ENCODE peak calls at places on chromosomes 11 and 22, in five cellular contexts. One of them, this sample, is unnamed.

GRCh38 chr11:131999084-131999483 is 628.7 kb downstream of the NTM start:
- DNase-seq in psoas muscle: no peak
- DNase-seq in spleen: no peak
- DNase-seq in PC-3: no peak
- DNase-seq in IMR-90: no peak
- DNase-seq in this sample: no peak

GRCh38 chr11:111793863-111794262 is 27.7 kb upstream of the PPP2R1B start:
- DNase-seq in IMR-90: peak; percentile 47
- DNase-seq in PC-3: peak; percentile 54
- DNase-seq in spleen: no peak
- DNase-seq in psoas muscle: peak; percentile 41
- DNase-seq in this sample: no peak

GRCh38 chr11:69149646-69150045 is 6.1 kb upstream of the SMIM38 start:
- DNase-seq in spleen: peak; percentile 52
- DNase-seq in psoas muscle: no peak
- DNase-seq in PC-3: no peak
- DNase-seq in IMR-90: no peak
- DNase-seq in this sample: no peak

GRCh38 chr22:17817079-17817478 is 42.8 kb upstream of the BID start:
- DNase-seq in spleen: no peak
- DNase-seq in IMR-90: no peak
- DNase-seq in psoas muscle: no peak
- DNase-seq in PC-3: no peak
- DNase-seq in this sample: no peak

GRCh38 chr22:37599161-37599560 is 9.5 kb upstream of the GGA1 start:
- DNase-seq in IMR-90: no peak
- DNase-seq in PC-3: peak; percentile 8
- DNase-seq in psoas muscle: no peak
- DNase-seq in spleen: no peak
- DNase-seq in this sample: no peak

GRCh38 chr11:8205566-8205965 is 36.7 kb upstream of the RIC3 start:
- DNase-seq in PC-3: no peak
- DNase-seq in IMR-90: no peak
- DNase-seq in psoas muscle: no peak
- DNase-seq in spleen: no peak
- DNase-seq in this sample: peak; percentile 14

GRCh38 chr11:20158597-20159257 is 1.5 kb downstream of the DBX1 start:
- DNase-seq in IMR-90: peak; percentile 50
- DNase-seq in spleen: no peak
- DNase-seq in psoas muscle: peak; percentile 44
- DNase-seq in PC-3: peak; percentile 44
- DNase-seq in this sample: peak; percentile 94

GRCh38 chr11:133078591-133079179 is 453.6 kb downstream of the OPCML start:
- DNase-seq in spleen: no peak
- DNase-seq in PC-3: peak; percentile 64
- DNase-seq in psoas muscle: peak; percentile 18
- DNase-seq in IMR-90: peak; percentile 20
- DNase-seq in this sample: peak; percentile 90

GRCh38 chr11:122343247-122343646 is 227.2 kb upstream of the BLID start:
- DNase-seq in spleen: no peak
- DNase-seq in psoas muscle: no peak
- DNase-seq in IMR-90: no peak
- DNase-seq in PC-3: no peak
- DNase-seq in this sample: no peak

GRCh38 chr11:122344281-122344680 is 228.3 kb upstream of the BLID start:
- DNase-seq in IMR-90: peak; percentile 94
- DNase-seq in psoas muscle: no peak
- DNase-seq in spleen: no peak
- DNase-seq in PC-3: peak; percentile 63
- DNase-seq in this sample: no peak

GRCh38 chr11:122354029-122354697 is 238.1 kb upstream of the BLID start:
- DNase-seq in PC-3: no peak
- DNase-seq in psoas muscle: no peak
- DNase-seq in IMR-90: no peak
- DNase-seq in spleen: no peak
- DNase-seq in this sample: no peak

GRCh38 chr11:122348658-122349451 is 232.8 kb upstream of the BLID start:
- DNase-seq in PC-3: no peak
- DNase-seq in psoas muscle: no peak
- DNase-seq in spleen: no peak
- DNase-seq in IMR-90: no peak
- DNase-seq in this sample: no peak
- H3K4me3 ChIP-seq in PC-3: no peak overlapping the region
- H3K4me3 ChIP-seq in psoas muscle: no peak overlapping the region
- H3K4me3 ChIP-seq in spleen: no peak overlapping the region
- H3K4me3 ChIP-seq in IMR-90: no peak overlapping the region
- H3K4me3 ChIP-seq in this sample: no peak overlapping the region

GRCh38 chr11:2694995-2695939 is 4.5 kb downstream of the KCNQ1OT1 start:
- DNase-seq in IMR-90: no peak
- DNase-seq in spleen: peak; percentile 40
- DNase-seq in psoas muscle: no peak
- DNase-seq in PC-3: no peak
- DNase-seq in this sample: peak; percentile 23
- H3K4me1 ChIP-seq in IMR-90: peaks cover 3% of the 10 kb centered on the region
- H3K4me1 ChIP-seq in spleen: peaks cover 74% of the 10 kb centered on the region
- H3K4me1 ChIP-seq in psoas muscle: peaks cover 17% of the 10 kb centered on the region
- H3K4me1 ChIP-seq in PC-3: peaks cover 10% of the 10 kb centered on the region
- H3K4me1 ChIP-seq in this sample: peaks cover 21% of the 10 kb centered on the region

GRCh38 chr11:128481135-128481534 is 106.2 kb downstream of the ETS1 start:
- DNase-seq in psoas muscle: no peak
- DNase-seq in spleen: no peak
- DNase-seq in PC-3: no peak
- DNase-seq in IMR-90: peak; percentile 93
- DNase-seq in this sample: no peak

GRCh38 chr11:128482092-128482491 is 105.3 kb downstream of the ETS1 start:
- DNase-seq in IMR-90: no peak
- DNase-seq in psoas muscle: no peak
- DNase-seq in PC-3: no peak
- DNase-seq in spleen: no peak
- DNase-seq in this sample: no peak

GRCh38 chr11:128483211-128483788 is 104.1 kb downstream of the ETS1 start:
- DNase-seq in PC-3: no peak
- DNase-seq in psoas muscle: no peak
- DNase-seq in spleen: no peak
- DNase-seq in IMR-90: no peak
- DNase-seq in this sample: no peak

GRCh38 chr11:128484172-128484571 is 103.2 kb downstream of the ETS1 start:
- DNase-seq in PC-3: peak; percentile 47
- DNase-seq in spleen: no peak
- DNase-seq in psoas muscle: no peak
- DNase-seq in IMR-90: no peak
- DNase-seq in this sample: peak; percentile 71

DNA sequence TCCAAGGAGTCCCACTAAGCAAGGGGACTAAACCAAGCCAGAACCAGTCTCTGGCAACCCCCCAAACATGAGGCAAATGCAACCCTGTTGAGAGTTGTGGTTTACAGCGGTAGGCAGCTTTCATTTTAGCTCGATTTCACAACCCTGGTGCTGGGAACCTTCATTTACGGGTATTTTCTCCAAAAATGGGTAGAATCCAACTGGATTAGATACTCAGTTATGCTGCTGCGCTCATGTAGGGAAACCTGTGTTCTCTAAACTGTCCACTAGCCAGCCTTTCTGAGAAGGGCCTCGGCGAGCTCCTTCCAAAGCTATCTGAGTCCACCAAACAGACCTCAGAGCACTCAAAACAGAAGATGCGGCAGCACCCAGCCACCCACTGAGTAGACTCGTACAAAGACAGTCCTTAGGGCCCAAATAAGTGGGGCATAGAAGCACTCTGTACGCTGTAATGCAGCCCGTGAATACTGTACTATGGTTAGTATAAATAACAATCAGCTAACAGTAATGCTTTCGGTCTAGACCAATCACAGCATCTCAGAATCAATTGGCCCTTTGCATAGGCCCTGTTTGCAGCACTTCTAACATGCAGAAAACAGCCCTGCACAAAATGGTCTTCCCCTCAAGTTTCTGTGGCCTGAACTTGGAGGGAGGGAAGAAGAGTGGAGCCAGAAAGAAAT is 104.7 kb downstream of the ETS1 start:
- DNase-seq in PC-3: no peak
- DNase-seq in IMR-90: peak; percentile 46
- DNase-seq in psoas muscle: peak; percentile 67
- DNase-seq in spleen: no peak
- DNase-seq in this sample: no peak
- H3K4me3 ChIP-seq in PC-3: no peak overlapping the region
- H3K4me3 ChIP-seq in IMR-90: no peak overlapping the region
- H3K4me3 ChIP-seq in psoas muscle: peak overlapping the region; percentile 45
- H3K4me3 ChIP-seq in spleen: peak overlapping the region; percentile 51
- H3K4me3 ChIP-seq in this sample: no peak overlapping the region

DNA sequence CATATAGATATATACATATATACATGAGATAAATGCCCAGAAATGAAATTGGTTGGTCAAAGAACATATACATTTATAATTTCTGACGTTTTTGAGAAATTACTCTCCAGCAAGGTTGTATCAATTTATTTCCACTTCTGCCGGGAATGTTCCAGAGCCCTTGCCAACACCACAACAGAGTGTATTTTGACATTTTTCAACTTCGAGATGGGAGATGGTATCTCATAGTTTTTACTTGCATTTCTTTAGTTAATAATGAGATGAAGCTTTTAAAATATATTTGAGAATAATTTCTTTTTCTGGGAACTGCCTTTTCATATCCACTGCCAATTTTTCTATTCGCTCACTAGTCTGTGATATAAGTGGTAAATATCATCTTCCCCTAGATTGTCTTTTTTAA is 19.3 kb upstream of the CLMP start:
- DNase-seq in psoas muscle: no peak
- DNase-seq in IMR-90: no peak
- DNase-seq in PC-3: no peak
- DNase-seq in spleen: no peak
- DNase-seq in this sample: no peak
- H3K4me1 ChIP-seq in psoas muscle: no peaks in the 10 kb centered on the region
- H3K4me1 ChIP-seq in IMR-90: peaks cover 21% of the 10 kb centered on the region
- H3K4me1 ChIP-seq in PC-3: peaks cover 14% of the 10 kb centered on the region
- H3K4me1 ChIP-seq in spleen: no peaks in the 10 kb centered on the region
- H3K4me1 ChIP-seq in this sample: peaks cover 5% of the 10 kb centered on the region

GRCh38 chr11:65432133-65432650 is 9.6 kb downstream of the NEAT1 start:
- DNase-seq in psoas muscle: no peak
- DNase-seq in IMR-90: peak; percentile 34
- DNase-seq in PC-3: no peak
- DNase-seq in spleen: no peak
- DNase-seq in this sample: no peak
- H3K4me3 ChIP-seq in psoas muscle: peak overlapping the region; percentile 86
- H3K4me3 ChIP-seq in IMR-90: no peak overlapping the region
- H3K4me3 ChIP-seq in PC-3: no peak overlapping the region
- H3K4me3 ChIP-seq in spleen: peak overlapping the region; percentile 96
- H3K4me3 ChIP-seq in this sample: no peak overlapping the region

GRCh38 chr22:26707090-26707489 is 49.7 kb downstream of the MIAT start:
- DNase-seq in IMR-90: no peak
- DNase-seq in PC-3: no peak
- DNase-seq in psoas muscle: no peak
- DNase-seq in spleen: no peak
- DNase-seq in this sample: no peak

GRCh38 chr22:26711205-26711958 is 54.0 kb downstream of the MIAT start:
- DNase-seq in psoas muscle: no peak
- DNase-seq in IMR-90: peak; percentile 62
- DNase-seq in spleen: peak; percentile 75
- DNase-seq in PC-3: no peak
- DNase-seq in this sample: no peak

GRCh38 chr22:26709617-26710390 is 52.4 kb downstream of the MIAT start:
- DNase-seq in PC-3: no peak
- DNase-seq in IMR-90: peak; percentile 76
- DNase-seq in spleen: no peak
- DNase-seq in psoas muscle: no peak
- DNase-seq in this sample: no peak

GRCh38 chr22:26707581-26707980 is 50.2 kb downstream of the MIAT start:
- DNase-seq in psoas muscle: no peak
- DNase-seq in PC-3: no peak
- DNase-seq in IMR-90: no peak
- DNase-seq in spleen: no peak
- DNase-seq in this sample: no peak

GRCh38 chr22:26708256-26709009 is 51.0 kb downstream of the MIAT start:
- DNase-seq in IMR-90: no peak
- DNase-seq in PC-3: no peak
- DNase-seq in spleen: no peak
- DNase-seq in psoas muscle: no peak
- DNase-seq in this sample: no peak
- H3K4me1 ChIP-seq in IMR-90: peaks cover 29% of the 10 kb centered on the region
- H3K4me1 ChIP-seq in PC-3: peaks cover 3% of the 10 kb centered on the region
- H3K4me1 ChIP-seq in spleen: peaks cover 56% of the 10 kb centered on the region
- H3K4me1 ChIP-seq in psoas muscle: peaks cover 10% of the 10 kb centered on the region
- H3K4me1 ChIP-seq in this sample: no peaks in the 10 kb centered on the region

GRCh38 chr22:48224332-48224731 is 1461.9 kb downstream of the TBC1D22A start:
- DNase-seq in PC-3: no peak
- DNase-seq in psoas muscle: no peak
- DNase-seq in IMR-90: no peak
- DNase-seq in spleen: no peak
- DNase-seq in this sample: no peak

GRCh38 chr22:48223488-48224190 is 1461.2 kb downstream of the TBC1D22A start:
- DNase-seq in IMR-90: no peak
- DNase-seq in psoas muscle: no peak
- DNase-seq in PC-3: no peak
- DNase-seq in spleen: peak; percentile 50
- DNase-seq in this sample: no peak

GRCh38 chr22:48227341-48228018 is 1465.0 kb downstream of the TBC1D22A start:
- DNase-seq in spleen: peak; percentile 28
- DNase-seq in PC-3: no peak
- DNase-seq in IMR-90: no peak
- DNase-seq in psoas muscle: no peak
- DNase-seq in this sample: no peak

GRCh38 chr22:48226026-48227013 is 1463.9 kb downstream of the TBC1D22A start:
- DNase-seq in IMR-90: no peak
- DNase-seq in psoas muscle: no peak
- DNase-seq in PC-3: no peak
- DNase-seq in spleen: peak; percentile 41
- DNase-seq in this sample: no peak

GRCh38 chr22:48228468-48228867 is 1466.0 kb downstream of the TBC1D22A start:
- DNase-seq in PC-3: no peak
- DNase-seq in IMR-90: no peak
- DNase-seq in psoas muscle: no peak
- DNase-seq in spleen: peak; percentile 24
- DNase-seq in this sample: no peak
- H3K4me3 ChIP-seq in PC-3: no peak overlapping the region
- H3K4me3 ChIP-seq in IMR-90: no peak overlapping the region
- H3K4me3 ChIP-seq in psoas muscle: no peak overlapping the region
- H3K4me3 ChIP-seq in spleen: no peak overlapping the region
- H3K4me3 ChIP-seq in this sample: no peak overlapping the region

DNA sequence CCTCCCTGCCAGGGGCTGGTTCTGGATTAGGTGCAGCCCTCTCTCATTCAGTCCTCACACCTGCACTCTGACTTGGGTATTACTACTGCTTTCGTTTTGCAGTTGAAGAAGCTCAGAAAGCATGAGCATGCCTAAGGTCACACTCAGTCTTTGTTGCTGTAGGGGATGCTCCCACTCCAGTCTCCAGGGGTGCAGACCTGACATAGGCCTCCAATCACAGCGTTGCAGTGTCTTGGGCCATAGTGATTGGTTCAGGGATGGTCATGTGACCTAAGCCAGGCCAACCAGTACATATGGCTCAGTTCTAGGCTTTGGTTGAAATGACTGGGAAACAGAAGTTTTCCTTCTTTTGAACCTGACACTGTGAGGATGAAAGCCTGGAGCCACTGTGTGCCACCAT is 61.7 kb downstream of the FBXO7 start:
- DNase-seq in psoas muscle: no peak
- DNase-seq in PC-3: no peak
- DNase-seq in spleen: no peak
- DNase-seq in IMR-90: no peak
- DNase-seq in this sample: no peak
- H3K4me1 ChIP-seq in psoas muscle: peaks cover 6% of the 10 kb centered on the region
- H3K4me1 ChIP-seq in PC-3: no peaks in the 10 kb centered on the region
- H3K4me1 ChIP-seq in spleen: peaks cover 14% of the 10 kb centered on the region
- H3K4me1 ChIP-seq in IMR-90: peaks cover 23% of the 10 kb centered on the region
- H3K4me1 ChIP-seq in this sample: peaks cover 5% of the 10 kb centered on the region

This sample was measured in endodermal cell.